ENCODE peak calls at places on chromosomes 12 and 14, in five cellular contexts. W, S, T, F and D are unnamed samples.

GRCh38 chr14:23160924-23161522 is 22.4 kb downstream of the SLC7A8 start:
- DNase-seq in W (peak), S (no peak), T (peak), F (peak), D (no peak)

GRCh38 chr14:43155924-43156323 is 1351.2 kb downstream of the FSCB start:
- DNase-seq in W (no peak), S (no peak), T (no peak), F (no peak), D (no peak)

GRCh38 chr12:630656-631632 is 32.3 kb downstream of the NINJ2 start:
- DNase-seq in W (no peak), S (no peak), T (peak), F (no peak), D (no peak)

GRCh38 chr14:69807192-69807591 is 10.2 kb upstream of the SLC10A1 start:
- DNase-seq in W (no peak), S (no peak), T (no peak), F (no peak), D (no peak)

GRCh38 chr14:104785708-104786080 is 9.9 kb downstream of the AKT1 start:
- DNase-seq in W (no peak), S (no peak), T (no peak), F (no peak), D (no peak)

GRCh38 chr14:75764022-75764421 is 103.0 kb downstream of the TTLL5 start:
- DNase-seq in W (no peak), S (no peak), T (no peak), F (no peak), D (no peak)

GRCh38 chr12:54300267-54300731 is 516 bp downstream of the NFE2 start:
- DNase-seq in W (no peak), S (no peak), T (peak), F (no peak), D (no peak)

GRCh38 chr12:117456076-117456475 is 94.7 kb upstream of the NOS1 start:
- DNase-seq in W (no peak), S (no peak), T (no peak), F (no peak), D (no peak)

GRCh38 chr14:69475194-69475818 is 9.2 kb upstream of the PLEKHD1 start:
- DNase-seq in W (peak), S (no peak), T (no peak), F (peak), D (no peak)

GRCh38 chr12:109795023-109795422 is 38.2 kb downstream of the TRPV4 start:
- DNase-seq in W (peak), S (no peak), T (no peak), F (no peak), D (no peak)

GRCh38 chr12:79275631-79276030 is 411.1 kb downstream of the SYT1 start:
- DNase-seq in W (peak), S (no peak), T (no peak), F (no peak), D (no peak)

GRCh38 chr12:53064613-53065415 is 14.4 kb downstream of the SPRYD3 start:
- DNase-seq in W (no peak), S (no peak), T (no peak), F (no peak), D (no peak)

GRCh38 chr12:124928095-124928911 is 13.9 kb upstream of the UBC start:
- DNase-seq in W (peak), S (peak), T (peak), F (peak), D (no peak)

GRCh38 chr12:101172316-101172715 is 37.7 kb downstream of the SLC5A8 start:
- DNase-seq in W (peak), S (no peak), T (peak), F (no peak), D (no peak)
- TF ChIP-seq CTCF in W (no peak), S (no peak), T (peak), F (no peak), D (peak)

GRCh38 chr12:121708313-121709063 is 4.1 kb upstream of the TMEM120B start:
- DNase-seq in W (no peak), S (no peak), T (no peak), F (no peak), D (no peak)

GRCh38 chr12:121705514-121705913 is 7.0 kb upstream of the TMEM120B start:
- DNase-seq in W (no peak), S (no peak), T (no peak), F (no peak), D (no peak)

GRCh38 chr12:121712462-121713256 is at the start of gene TMEM120B:
- DNase-seq in W (peak), S (peak), T (peak), F (peak), D (peak)

GRCh38 chr12:121711925-121712461 is 559 bp upstream of the TMEM120B start:
- DNase-seq in W (peak), S (no peak), T (no peak), F (peak), D (no peak)

GRCh38 chr12:121709478-121709890 is 3.1 kb upstream of the TMEM120B start:
- DNase-seq in W (peak), S (no peak), T (no peak), F (peak), D (no peak)
- TF ChIP-seq CTCF in W (no peak), S (no peak), T (peak), F (no peak), D (no peak)

GRCh38 chr12:119235352-119235751 is 56.6 kb downstream of the HSPB8 start:
- DNase-seq in W (no peak), S (no peak), T (peak), F (no peak), D (no peak)
- TF ChIP-seq CTCF in W (no peak), S (no peak), T (peak), F (peak), D (peak)

GRCh38 chr12:20731274-20731673 is 36.1 kb downstream of the SLCO1C1 start:
- DNase-seq in W (no peak), S (no peak), T (no peak), F (no peak), D (no peak)
- TF ChIP-seq CTCF in W (no peak), S (no peak), T (no peak), F (no peak), D (peak)

GRCh38 chr12:98402081-98402480 is 113.3 kb upstream of the TMPO start:
- DNase-seq in W (peak), S (no peak), T (no peak), F (no peak), D (no peak)

GRCh38 chr12:98402671-98403070 is 112.7 kb upstream of the TMPO start:
- DNase-seq in W (no peak), S (no peak), T (no peak), F (no peak), D (no peak)

GRCh38 chr12:98403936-98404335 is 111.5 kb upstream of the TMPO start:
- DNase-seq in W (no peak), S (no peak), T (no peak), F (no peak), D (no peak)

GRCh38 chr12:98401427-98401826 is 114.0 kb upstream of the TMPO start:
- DNase-seq in W (no peak), S (no peak), T (no peak), F (no peak), D (no peak)

DNA sequence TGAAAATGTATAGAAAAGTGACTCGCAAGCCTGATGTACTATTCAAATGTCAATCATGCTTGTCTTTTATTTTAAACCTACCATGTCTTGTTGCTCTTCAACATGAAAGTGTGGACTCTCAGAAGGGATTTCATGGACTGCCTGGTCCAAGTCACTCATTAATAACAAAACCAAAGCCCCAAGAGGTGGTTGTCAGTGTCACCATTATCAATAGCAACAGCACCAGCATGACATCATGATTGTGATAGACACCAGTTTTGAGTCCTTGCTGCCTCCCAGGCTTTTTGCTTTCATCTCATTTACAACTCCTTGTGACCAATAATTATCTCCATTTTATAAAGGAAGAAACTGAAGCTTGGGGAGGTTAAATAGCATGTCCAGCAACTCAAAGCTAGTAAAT is 112.0 kb upstream of the TMPO start:
- DNase-seq in W (no peak), S (no peak), T (no peak), F (no peak), D (no peak)
- TF ChIP-seq CTCF in W (no peak), S (no peak), T (no peak), F (no peak), D (no peak)

GRCh38 chr12:30988086-30988485 is 61.5 kb downstream of the TSPAN11 start:
- DNase-seq in W (no peak), S (no peak), T (no peak), F (no peak), D (no peak)

GRCh38 chr12:30988887-30989286 is 62.3 kb downstream of the TSPAN11 start:
- DNase-seq in W (no peak), S (no peak), T (no peak), F (no peak), D (no peak)

GRCh38 chr12:30989754-30990153 is 63.2 kb downstream of the TSPAN11 start:
- DNase-seq in W (peak), S (no peak), T (peak), F (peak), D (peak)

GRCh38 chr12:30982413-30982812 is 55.9 kb downstream of the TSPAN11 start:
- DNase-seq in W (no peak), S (no peak), T (no peak), F (no peak), D (no peak)

GRCh38 chr12:30985814-30986452 is 59.4 kb downstream of the TSPAN11 start:
- DNase-seq in W (peak), S (no peak), T (peak), F (peak), D (peak)
- TF ChIP-seq CTCF in W (peak), S (peak), T (peak), F (peak), D (peak)

DNA sequence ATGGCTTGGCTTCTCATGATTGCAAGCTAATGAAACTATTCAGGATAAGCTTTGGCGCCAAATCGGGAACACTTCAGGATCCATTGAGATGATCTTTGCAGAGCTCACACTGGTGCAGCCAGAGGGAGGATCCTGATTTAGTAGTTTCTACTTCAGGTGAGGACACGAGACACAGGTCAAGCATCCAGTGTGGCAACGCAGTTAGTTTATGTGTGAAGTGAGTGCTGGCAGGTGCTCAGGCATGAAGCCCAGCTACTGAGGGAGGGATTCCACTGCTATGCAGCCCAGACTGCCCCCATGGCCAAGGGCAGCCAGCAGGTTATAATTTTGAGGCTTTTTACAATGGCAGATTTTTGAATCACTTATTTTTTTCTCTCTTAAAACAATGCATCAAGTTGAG is 113.5 kb upstream of the PCED1B start:
- DNase-seq in W (no peak), S (no peak), T (no peak), F (no peak), D (no peak)
- TF ChIP-seq CTCF in W (no peak), S (no peak), T (no peak), F (no peak), D (no peak)

GRCh38 chr12:11958216-11959091 is 112.3 kb upstream of the BCL2L14 start:
- DNase-seq in W (peak), S (no peak), T (no peak), F (peak), D (no peak)
- TF ChIP-seq CTCF in W (no peak), S (no peak), T (no peak), F (peak), D (no peak)

GRCh38 chr14:90193925-90194324 is 62.4 kb upstream of the PSMC1 start:
- DNase-seq in W (no peak), S (no peak), T (peak), F (no peak), D (no peak)
- TF ChIP-seq CTCF in W (no peak), S (no peak), T (peak), F (peak), D (peak)